ENCODE peak calls at places on chromosomes 1 and 21, in five cellular contexts. L is CD4-positive, CD25-positive, alpha-beta regulatory T cell; Y is iris pigment epithelial cell; F is memory B cell; M is M059J. D is an unnamed sample.
A peak's percentile ranks its signal among the peaks of the same experiment; 100 is the strongest.

GRCh38 chr1:8879348-8880067 is 1.0 kb upstream of the ENO1 start:
- DNase-seq in L (no peak), Y (no peak), F (no peak), M (no peak), D (no peak)

GRCh38 chr1:55321947-55322346 is 106.8 kb upstream of the USP24 start:
- DNase-seq in L (no peak), Y (peak; percentile 74), F (no peak), M (peak; percentile 83), D (no peak)

GRCh38 chr1:68959631-68960030 is 462.7 kb upstream of the DEPDC1 start:
- DNase-seq in L (no peak), Y (no peak), F (no peak), M (peak; percentile 37), D (no peak)

GRCh38 chr1:213439703-213440102 is 388.7 kb downstream of the RPS6KC1 start:
- DNase-seq in L (no peak), Y (no peak), F (no peak), M (no peak), D (no peak)

GRCh38 chr1:36008546-36009197 is 75.2 kb upstream of the TEKT2 start:
- DNase-seq in L (no peak), Y (peak; percentile 95), F (no peak), M (peak; percentile 92), D (no peak)

GRCh38 chr1:109134423-109134822 is 20.5 kb downstream of the ELAPOR1 start:
- DNase-seq in L (no peak), Y (no peak), F (no peak), M (no peak), D (no peak)

GRCh38 chr1:209839875-209840491 is 12.2 kb downstream of the UTP25 start:
- DNase-seq in L (no peak), Y (peak; percentile 97), F (no peak), M (peak; percentile 95), D (no peak)

GRCh38 chr1:196516373-196516772 is 91.9 kb downstream of the KCNT2 start:
- DNase-seq in L (no peak), Y (no peak), F (no peak), M (peak; percentile 72), D (no peak)

GRCh38 chr1:3156936-3157335 is 87.9 kb downstream of the PRDM16 start:
- DNase-seq in L (no peak), Y (no peak), F (no peak), M (no peak), D (no peak)

GRCh38 chr1:1760345-1760650 is 18.0 kb downstream of the NADK start:
- DNase-seq in L (no peak), Y (no peak), F (no peak), M (no peak), D (no peak)

GRCh38 chr1:171841050-171841910 is at the start of gene DNM3:
- DNase-seq in L (peak; percentile 71), Y (peak; percentile 54), F (peak; percentile 87), M (peak; percentile 78), D (peak; percentile 84)

GRCh38 chr1:230758705-230759354 is 11.6 kb downstream of the CAPN9 start:
- DNase-seq in L (no peak), Y (no peak), F (no peak), M (no peak), D (no peak)

GRCh38 chr1:96782861-96783260 is 61.3 kb downstream of the PTBP2 start:
- DNase-seq in L (no peak), Y (peak; percentile 47), F (no peak), M (no peak), D (no peak)

GRCh38 chr1:44433209-44433608 is 28.2 kb downstream of the RNF220 start:
- DNase-seq in L (no peak), Y (peak; percentile 50), F (no peak), M (no peak), D (no peak)

GRCh38 chr1:207304710-207305151 is 16.7 kb upstream of the CD55 start:
- DNase-seq in L (no peak), Y (peak; percentile 82), F (no peak), M (peak; percentile 80), D (no peak)

GRCh38 chr21:14453339-14453738 is 70.4 kb upstream of the HSPA13 start:
- DNase-seq in L (no peak), Y (no peak), F (no peak), M (no peak), D (no peak)

GRCh38 chr1:206766251-206766856 is 4.2 kb upstream of the IL19 start:
- DNase-seq in L (peak; percentile 58), Y (peak; percentile 94), F (no peak), M (peak; percentile 96), D (no peak)

GRCh38 chr1:3154081-3154795 is 85.2 kb downstream of the PRDM16 start:
- DNase-seq in L (no peak), Y (no peak), F (no peak), M (no peak), D (no peak)

GRCh38 chr1:63602629-63603028 is 9.4 kb downstream of the PGM1 start:
- DNase-seq in L (no peak), Y (no peak), F (no peak), M (no peak), D (no peak)

GRCh38 chr21:44984428-44984791 is 44.6 kb downstream of the SLX9 start:
- DNase-seq in L (no peak), Y (no peak), F (no peak), M (no peak), D (no peak)

GRCh38 chr1:39632491-39633417 is 6.7 kb downstream of the HEYL start:
- DNase-seq in L (no peak), Y (peak; percentile 73), F (no peak), M (peak; percentile 53), D (peak; percentile 45)

GRCh38 chr1:97145321-97145956 is 423.9 kb downstream of the PTBP2 start:
- DNase-seq in L (no peak), Y (peak; percentile 70), F (no peak), M (peak; percentile 90), D (no peak)

GRCh38 chr1:65476327-65476726 is 55.9 kb downstream of the LEPR start:
- DNase-seq in L (no peak), Y (no peak), F (no peak), M (no peak), D (no peak)

GRCh38 chr1:108570128-108570527 is 10.2 kb downstream of the EEIG2 start:
- DNase-seq in L (no peak), Y (peak; percentile 35), F (no peak), M (peak; percentile 55), D (no peak)

GRCh38 chr1:210232524-210233215 is at the start of gene SERTAD4:
- DNase-seq in L (no peak), Y (peak; percentile 16), F (no peak), M (peak; percentile 82), D (no peak)

GRCh38 chr1:241772932-241773500 is 75.0 kb upstream of the EXO1 start:
- DNase-seq in L (no peak), Y (no peak), F (no peak), M (no peak), D (no peak)

GRCh38 chr1:41673355-41673754 is 188.9 kb upstream of the EDN2 start:
- DNase-seq in L (no peak), Y (peak; percentile 78), F (no peak), M (no peak), D (no peak)

GRCh38 chr1:228109962-228110488 is 926 bp upstream of the MRPL55 start:
- DNase-seq in L (no peak), Y (peak; percentile 34), F (no peak), M (no peak), D (no peak)

GRCh38 chr1:11648732-11649158 is 5.5 kb downstream of the FBXO2 start:
- DNase-seq in L (peak; percentile 47), Y (no peak), F (peak; percentile 50), M (peak; percentile 20), D (no peak)

GRCh38 chr1:184163674-184164470 is 112.3 kb downstream of the TSEN15 start:
- DNase-seq in L (no peak), Y (peak; percentile 77), F (no peak), M (peak; percentile 89), D (no peak)

GRCh38 chr1:155253208-155253607 is 2.1 kb downstream of the ENTREP3 start:
- DNase-seq in L (no peak), Y (no peak), F (no peak), M (no peak), D (no peak)

GRCh38 chr21:46193829-46194373 is 9.6 kb upstream of the SPATC1L start:
- DNase-seq in L (no peak), Y (no peak), F (no peak), M (no peak), D (no peak)

GRCh38 chr1:113036639-113037321 is 36.2 kb upstream of the LRIG2 start:
- DNase-seq in L (no peak), Y (peak; percentile 12), F (no peak), M (peak; percentile 66), D (no peak)

GRCh38 chr1:118264326-118264725 is 79.3 kb upstream of the SPAG17 start:
- DNase-seq in L (no peak), Y (no peak), F (no peak), M (no peak), D (no peak)

GRCh38 chr1:160626560-160627342 is 20.1 kb downstream of the SLAMF1 start:
- DNase-seq in L (no peak), Y (no peak), F (no peak), M (no peak), D (no peak)

GRCh38 chr1:179591592-179592580 is at the start of gene TDRD5:
- DNase-seq in L (no peak), Y (no peak), F (no peak), M (no peak), D (no peak)

GRCh38 chr1:47688631-47689296 is 250.9 kb downstream of the FOXD2 start:
- DNase-seq in L (no peak), Y (no peak), F (no peak), M (no peak), D (no peak)

GRCh38 chr1:217946581-217946980 is 315.4 kb downstream of the SPATA17 start:
- DNase-seq in L (no peak), Y (no peak), F (no peak), M (no peak), D (no peak)

D was measured in progenitor cell of endocrine pancreas.